ENCODE peak calls at places on chromosomes 1 and 21, in nine cellular contexts. W is transverse colon, B is suprapubic skin, C is ovary, S is sigmoid colon, H is H1, O is K562, M is A549, P is tibial nerve. A is an unnamed sample.
A peak's percentile ranks its signal among the peaks of the same experiment; 100 is the strongest.

GRCh38 chr1:172344444-172344843 is 76.0 kb upstream of the C1orf105 start:
- DNase-seq in W (no peak), C (no peak), P (no peak), S (no peak), M (no peak), H (no peak), O (no peak), B (no peak), A (no peak)

GRCh38 chr1:231931846-231932454 is 305.4 kb downstream of the DISC1 start:
- DNase-seq in H (peak; percentile 83), B (no peak), W (no peak), O (peak; percentile 57), S (no peak), M (peak; percentile 10), C (no peak), P (no peak), A (no peak)

GRCh38 chr1:212413902-212414327 is 771 bp downstream of the PACC1 start:
- DNase-seq in H (peak; percentile 49), O (peak; percentile 70), W (no peak), B (no peak), M (peak; percentile 48), S (no peak), C (peak; percentile 27), P (no peak), A (no peak)

GRCh38 chr21:15742694-15743093 is 12.9 kb downstream of the USP25 start:
- DNase-seq in H (no peak), B (no peak), P (no peak), W (no peak), O (no peak), S (no peak), C (no peak), M (no peak), A (no peak)

GRCh38 chr1:1889090-1889750 is 1.7 kb downstream of the GNB1 start:
- DNase-seq in S (no peak), B (no peak), H (no peak), O (no peak), W (no peak), P (no peak), M (no peak), C (no peak), A (no peak)

GRCh38 chr1:53573522-53573921 is 114.3 kb downstream of the DMRTB1 start:
- DNase-seq in B (peak; percentile 31), C (no peak), S (peak; percentile 28), M (no peak), W (peak; percentile 3), P (no peak), O (no peak), H (no peak), A (no peak)

GRCh38 chr1:45804671-45804973 is 1.2 kb downstream of the MAST2 start:
- DNase-seq in S (no peak), P (no peak), C (no peak), H (no peak), B (no peak), O (no peak), M (no peak), W (no peak), A (no peak)

GRCh38 chr1:242405947-242406346 is 118.5 kb downstream of the PLD5 start:
- DNase-seq in H (no peak), M (no peak), S (no peak), B (no peak), O (no peak), P (no peak), W (no peak), C (no peak), A (no peak)

GRCh38 chr1:89259283-89259971 is 13.2 kb downstream of the GBP5 start:
- DNase-seq in C (no peak), B (no peak), M (no peak), H (no peak), S (no peak), O (no peak), W (peak; percentile 18), P (no peak), A (no peak)

GRCh38 chr1:230167419-230167852 is 100.4 kb downstream of the GALNT2 start:
- DNase-seq in O (peak; percentile 86), P (no peak), C (peak; percentile 33), W (no peak), B (no peak), M (peak; percentile 62), S (peak; percentile 60), H (peak; percentile 62), A (no peak)

GRCh38 chr1:233993651-233994050 is 89.2 kb downstream of the SLC35F3 start:
- DNase-seq in W (no peak), O (no peak), C (no peak), H (no peak), P (no peak), M (no peak), B (no peak), S (no peak), A (no peak)

GRCh38 chr1:28417441-28418277 is 48.1 kb downstream of the PHACTR4 start:
- DNase-seq in W (no peak), C (no peak), P (no peak), H (no peak), S (no peak), O (peak; percentile 39), B (no peak), M (peak; percentile 53), A (no peak)

GRCh38 chr1:152018537-152018936 is 18.3 kb downstream of the S100A11 start:
- DNase-seq in M (no peak), C (no peak), P (no peak), W (peak; percentile 19), S (no peak), O (no peak), B (no peak), H (peak; percentile 82), A (no peak)

GRCh38 chr1:155064109-155064812 is 721 bp downstream of the EFNA4 start:
- DNase-seq in P (no peak), C (no peak), H (no peak), O (peak; percentile 61), W (peak; percentile 42), B (no peak), M (no peak), S (no peak), A (no peak)

GRCh38 chr1:155062151-155062686 is 1.3 kb upstream of the EFNA4 start:
- DNase-seq in O (no peak), C (peak; percentile 53), P (no peak), S (no peak), W (peak; percentile 41), H (peak; percentile 87), B (peak; percentile 73), M (no peak), A (no peak)

GRCh38 chr1:155064813-155065436 is 1.4 kb downstream of the EFNA4 start:
- DNase-seq in B (peak; percentile 51), S (no peak), C (no peak), P (no peak), H (no peak), M (no peak), W (no peak), O (no peak), A (no peak)

GRCh38 chr1:155062702-155063411 is 683 bp upstream of the EFNA4 start:
- DNase-seq in P (peak; percentile 60), O (peak; percentile 85), H (peak; percentile 99), W (peak; percentile 84), C (peak; percentile 72), M (peak; percentile 76), S (no peak), B (peak; percentile 81), A (peak; percentile 69)

GRCh38 chr1:155063550-155064108 is at the start of gene EFNA4:
- DNase-seq in S (peak; percentile 94), H (peak; percentile 94), P (peak; percentile 79), W (peak; percentile 93), M (peak; percentile 91), B (peak; percentile 91), O (peak; percentile 93), C (peak; percentile 86), A (peak; percentile 87)
- TF ChIP-seq POLR2A in S (peak; percentile 42), H (no peak), P (no peak), W (peak; percentile 90), M (peak; percentile 77), B (peak; percentile 34), O (peak; percentile 71), C (peak; percentile 45), A (no peak)

GRCh38 chr1:31099283-31100063 is 34.0 kb upstream of the PUM1 start:
- DNase-seq in O (no peak), B (no peak), S (no peak), H (no peak), W (peak; percentile 24), M (no peak), P (no peak), C (no peak), A (peak; percentile 65)

GRCh38 chr1:31101147-31101502 is 35.6 kb upstream of the PUM1 start:
- DNase-seq in H (no peak), B (no peak), P (peak; percentile 5), O (peak; percentile 85), M (no peak), C (peak; percentile 39), S (no peak), W (no peak), A (no peak)

GRCh38 chr1:31095985-31096384 is 30.5 kb upstream of the PUM1 start:
- DNase-seq in P (no peak), B (no peak), C (no peak), O (no peak), M (no peak), H (no peak), S (no peak), W (no peak), A (no peak)

GRCh38 chr1:31095298-31095981 is 29.9 kb upstream of the PUM1 start:
- DNase-seq in C (no peak), W (no peak), H (no peak), S (no peak), O (no peak), B (no peak), P (no peak), M (no peak), A (no peak)
- TF ChIP-seq EP300 in C (no peak), W (no peak), H (no peak), S (no peak), O (no peak), B (no peak), P (no peak), M (no peak), A (no peak)

DNA sequence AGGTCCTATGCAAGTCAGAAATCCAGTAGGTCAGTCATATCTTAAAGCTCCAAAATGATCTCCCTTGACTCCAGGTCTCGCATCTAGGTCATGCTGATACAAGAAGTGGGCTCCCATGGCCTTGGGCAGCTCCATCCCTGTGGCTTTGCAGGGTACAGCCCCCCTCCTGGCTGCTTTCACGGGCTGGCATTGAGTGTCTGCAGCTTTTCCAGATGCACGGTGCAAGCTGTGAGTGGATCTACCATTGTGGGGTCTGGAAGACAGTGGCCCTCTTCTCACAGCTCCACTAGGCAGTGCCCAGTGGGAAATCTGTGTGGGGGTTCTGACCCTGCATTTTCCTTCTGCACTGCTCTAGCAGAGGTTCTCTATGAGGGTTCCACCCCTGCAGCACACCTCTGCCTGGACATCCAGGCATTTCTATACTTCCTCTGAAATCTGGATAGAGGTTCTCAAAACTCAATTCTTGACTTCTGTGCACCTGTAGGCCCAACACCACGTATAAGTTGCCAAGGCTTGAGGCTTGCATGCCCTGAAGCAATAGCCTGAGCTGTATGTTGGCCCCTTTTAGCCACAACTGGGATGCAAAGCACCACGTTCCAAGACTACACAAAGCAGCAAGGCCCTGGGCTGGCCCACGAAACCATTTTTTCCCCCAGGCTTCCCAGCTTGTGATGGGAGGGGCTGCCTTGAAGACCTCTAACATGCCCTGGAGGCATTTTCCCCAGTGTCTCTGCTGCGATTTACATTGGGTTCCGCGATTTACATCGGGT is 472.7 kb downstream of the NPHP4 start:
- DNase-seq in M (no peak), P (no peak), H (no peak), B (no peak), W (no peak), S (peak; percentile 28), C (no peak), O (no peak), A (no peak)
- TF ChIP-seq CTCF in M (no peak), P (no peak), H (no peak), B (no peak), W (no peak), S (no peak), C (no peak), O (no peak), A (no peak)

GRCh38 chr1:155017021-155017945 is 14.7 kb downstream of the ZBTB7B start:
- DNase-seq in S (peak; percentile 97), P (peak; percentile 78), H (peak; percentile 92), O (peak; percentile 90), C (peak; percentile 93), W (peak; percentile 96), B (peak; percentile 97), M (peak; percentile 84), A (peak; percentile 95)
- TF ChIP-seq POLR2A in S (peak; percentile 39), P (peak; percentile 63), H (no peak), O (peak; percentile 63), C (peak; percentile 62), W (peak; percentile 58), B (no peak), M (no peak), A (no peak)

A was measured in stomach.